ENCODE peak calls at places on chromosomes 2 and 18, in nine cellular contexts. One of them, this sample, is unnamed.

GRCh38 chr2:178819992-178820391 is 12.8 kb upstream of the TTN start:
- DNase-seq in right lobe of liver: no peak
- DNase-seq in CD8-positive, alpha-beta T cell: no peak
- DNase-seq in PC-3: no peak
- DNase-seq in AG09309: no peak
- DNase-seq in colonic mucosa: no peak
- DNase-seq in foreskin fibroblast: no peak
- DNase-seq in neural crest cell: no peak
- DNase-seq in AG09319: no peak
- DNase-seq in this sample: no peak

GRCh38 chr2:161839931-161840330 is 215.7 kb downstream of the SLC4A10 start:
- DNase-seq in right lobe of liver: no peak
- DNase-seq in CD8-positive, alpha-beta T cell: no peak
- DNase-seq in PC-3: no peak
- DNase-seq in AG09309: no peak
- DNase-seq in colonic mucosa: no peak
- DNase-seq in foreskin fibroblast: no peak
- DNase-seq in neural crest cell: no peak
- DNase-seq in AG09319: no peak
- DNase-seq in this sample: no peak

GRCh38 chr2:16085073-16085472 is 144.7 kb downstream of the MYCN start:
- DNase-seq in right lobe of liver: no peak
- DNase-seq in CD8-positive, alpha-beta T cell: no peak
- DNase-seq in PC-3: no peak
- DNase-seq in AG09309: no peak
- DNase-seq in colonic mucosa: no peak
- DNase-seq in foreskin fibroblast: no peak
- DNase-seq in neural crest cell: no peak
- DNase-seq in AG09319: no peak
- DNase-seq in this sample: no peak

GRCh38 chr2:43593241-43593640 is 2.6 kb downstream of the THADA start:
- DNase-seq in right lobe of liver: no peak
- DNase-seq in CD8-positive, alpha-beta T cell: no peak
- DNase-seq in PC-3: no peak
- DNase-seq in AG09309: no peak
- DNase-seq in colonic mucosa: no peak
- DNase-seq in foreskin fibroblast: no peak
- DNase-seq in neural crest cell: no peak
- DNase-seq in AG09319: no peak
- DNase-seq in this sample: no peak

GRCh38 chr2:111202266-111203040 is 81.7 kb downstream of the BCL2L11 start:
- DNase-seq in right lobe of liver: no peak
- DNase-seq in CD8-positive, alpha-beta T cell: no peak
- DNase-seq in PC-3: peak; percentile 77
- DNase-seq in AG09309: no peak
- DNase-seq in colonic mucosa: no peak
- DNase-seq in foreskin fibroblast: peak; percentile 23
- DNase-seq in neural crest cell: no peak
- DNase-seq in AG09319: peak; percentile 28
- DNase-seq in this sample: no peak

GRCh38 chr2:8496617-8497016 is 185.2 kb upstream of the ID2 start:
- DNase-seq in right lobe of liver: no peak
- DNase-seq in CD8-positive, alpha-beta T cell: no peak
- DNase-seq in PC-3: no peak
- DNase-seq in AG09309: no peak
- DNase-seq in colonic mucosa: peak; percentile 59
- DNase-seq in foreskin fibroblast: no peak
- DNase-seq in neural crest cell: no peak
- DNase-seq in AG09319: no peak
- DNase-seq in this sample: no peak

GRCh38 chr18:48920408-48921038 is 30.2 kb downstream of the SMAD7 start:
- DNase-seq in right lobe of liver: peak; percentile 37
- DNase-seq in CD8-positive, alpha-beta T cell: no peak
- DNase-seq in PC-3: no peak
- DNase-seq in AG09309: no peak
- DNase-seq in colonic mucosa: no peak
- DNase-seq in foreskin fibroblast: no peak
- DNase-seq in neural crest cell: no peak
- DNase-seq in AG09319: no peak
- DNase-seq in this sample: no peak

GRCh38 chr2:146412625-146413024 is 1432.2 kb upstream of the ACVR2A start:
- DNase-seq in right lobe of liver: no peak
- DNase-seq in CD8-positive, alpha-beta T cell: no peak
- DNase-seq in PC-3: no peak
- DNase-seq in AG09309: no peak
- DNase-seq in colonic mucosa: no peak
- DNase-seq in foreskin fibroblast: no peak
- DNase-seq in neural crest cell: no peak
- DNase-seq in AG09319: no peak
- DNase-seq in this sample: no peak

GRCh38 chr18:44464401-44465185 is 216.1 kb upstream of the SETBP1 start:
- DNase-seq in right lobe of liver: no peak
- DNase-seq in CD8-positive, alpha-beta T cell: no peak
- DNase-seq in PC-3: no peak
- DNase-seq in AG09309: no peak
- DNase-seq in colonic mucosa: no peak
- DNase-seq in foreskin fibroblast: peak; percentile 52
- DNase-seq in neural crest cell: no peak
- DNase-seq in AG09319: no peak
- DNase-seq in this sample: no peak

GRCh38 chr2:10487144-10488104 is 39.3 kb upstream of the ODC1 start:
- DNase-seq in right lobe of liver: no peak
- DNase-seq in CD8-positive, alpha-beta T cell: no peak
- DNase-seq in PC-3: peak; percentile 87
- DNase-seq in AG09309: no peak
- DNase-seq in colonic mucosa: no peak
- DNase-seq in foreskin fibroblast: no peak
- DNase-seq in neural crest cell: no peak
- DNase-seq in AG09319: no peak
- DNase-seq in this sample: no peak
- TF ChIP-seq CTCF in right lobe of liver: no peak
- TF ChIP-seq CTCF in CD8-positive, alpha-beta T cell: no peak
- TF ChIP-seq CTCF in PC-3: no peak
- TF ChIP-seq CTCF in AG09309: no peak
- TF ChIP-seq CTCF in colonic mucosa: no peak
- TF ChIP-seq CTCF in foreskin fibroblast: no peak
- TF ChIP-seq CTCF in neural crest cell: no peak
- TF ChIP-seq CTCF in AG09319: no peak
- TF ChIP-seq CTCF in this sample: no peak

DNA sequence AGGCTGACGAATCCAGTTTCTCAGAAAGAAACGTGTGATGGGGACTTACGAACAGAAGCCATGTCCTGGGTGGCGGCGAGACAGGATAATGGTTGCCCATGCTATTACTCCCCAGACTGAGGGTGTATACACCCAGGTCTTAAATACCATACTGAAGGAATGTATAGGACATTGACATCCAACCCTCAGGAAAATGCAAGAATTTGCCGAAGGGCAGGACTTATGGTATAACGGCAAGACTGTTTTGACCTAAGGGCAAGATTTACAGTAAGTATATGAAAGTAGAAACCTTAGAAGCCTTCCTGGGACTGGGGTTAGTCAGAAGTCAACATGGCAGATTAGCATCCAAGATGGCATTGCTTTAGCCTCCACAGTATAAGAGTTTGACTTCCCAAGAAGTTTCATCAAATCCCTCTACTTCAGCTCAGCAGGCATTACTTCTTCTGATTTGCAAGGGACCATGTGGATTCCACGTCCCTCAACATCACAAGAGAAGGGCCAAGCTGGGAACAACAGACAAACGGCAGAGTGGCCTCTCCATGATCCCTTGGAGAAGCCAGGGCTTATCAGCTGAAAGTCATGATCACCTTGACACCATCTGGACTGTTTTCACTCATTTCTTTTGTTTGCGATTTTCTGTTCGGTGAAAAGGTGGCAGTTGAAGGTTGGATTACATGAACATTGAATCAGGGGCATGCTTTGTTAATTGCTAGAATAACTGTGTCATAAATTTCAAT is 21.1 kb downstream of the ST3GAL5 start:
- DNase-seq in right lobe of liver: no peak
- DNase-seq in CD8-positive, alpha-beta T cell: no peak
- DNase-seq in PC-3: no peak
- DNase-seq in AG09309: no peak
- DNase-seq in colonic mucosa: no peak
- DNase-seq in foreskin fibroblast: no peak
- DNase-seq in neural crest cell: no peak
- DNase-seq in AG09319: no peak
- DNase-seq in this sample: no peak
- TF ChIP-seq CTCF in right lobe of liver: no peak
- TF ChIP-seq CTCF in CD8-positive, alpha-beta T cell: no peak
- TF ChIP-seq CTCF in PC-3: no peak
- TF ChIP-seq CTCF in AG09309: no peak
- TF ChIP-seq CTCF in colonic mucosa: no peak
- TF ChIP-seq CTCF in foreskin fibroblast: no peak
- TF ChIP-seq CTCF in neural crest cell: no peak
- TF ChIP-seq CTCF in AG09319: no peak
- TF ChIP-seq CTCF in this sample: no peak

GRCh38 chr18:9658111-9658641 is 43.8 kb upstream of the PPP4R1 start:
- DNase-seq in right lobe of liver: no peak
- DNase-seq in CD8-positive, alpha-beta T cell: no peak
- DNase-seq in PC-3: peak; percentile 98
- DNase-seq in AG09309: no peak
- DNase-seq in colonic mucosa: no peak
- DNase-seq in foreskin fibroblast: no peak
- DNase-seq in neural crest cell: no peak
- DNase-seq in AG09319: no peak
- DNase-seq in this sample: no peak
- TF ChIP-seq CTCF in right lobe of liver: no peak
- TF ChIP-seq CTCF in CD8-positive, alpha-beta T cell: no peak
- TF ChIP-seq CTCF in PC-3: no peak
- TF ChIP-seq CTCF in AG09309: no peak
- TF ChIP-seq CTCF in colonic mucosa: no peak
- TF ChIP-seq CTCF in foreskin fibroblast: no peak
- TF ChIP-seq CTCF in neural crest cell: no peak
- TF ChIP-seq CTCF in AG09319: no peak
- TF ChIP-seq CTCF in this sample: no peak

GRCh38 chr2:100277540-100278207 is 44.6 kb downstream of the LONRF2 start:
- DNase-seq in right lobe of liver: no peak
- DNase-seq in CD8-positive, alpha-beta T cell: no peak
- DNase-seq in PC-3: no peak
- DNase-seq in AG09309: no peak
- DNase-seq in colonic mucosa: no peak
- DNase-seq in foreskin fibroblast: no peak
- DNase-seq in neural crest cell: no peak
- DNase-seq in AG09319: no peak
- DNase-seq in this sample: no peak

GRCh38 chr2:100276716-100277115 is 45.6 kb downstream of the LONRF2 start:
- DNase-seq in right lobe of liver: no peak
- DNase-seq in CD8-positive, alpha-beta T cell: no peak
- DNase-seq in PC-3: no peak
- DNase-seq in AG09309: no peak
- DNase-seq in colonic mucosa: no peak
- DNase-seq in foreskin fibroblast: no peak
- DNase-seq in neural crest cell: no peak
- DNase-seq in AG09319: no peak
- DNase-seq in this sample: no peak

GRCh38 chr2:100279586-100280534 is 42.4 kb downstream of the LONRF2 start:
- DNase-seq in right lobe of liver: no peak
- DNase-seq in CD8-positive, alpha-beta T cell: no peak
- DNase-seq in PC-3: no peak
- DNase-seq in AG09309: no peak
- DNase-seq in colonic mucosa: no peak
- DNase-seq in foreskin fibroblast: no peak
- DNase-seq in neural crest cell: no peak
- DNase-seq in AG09319: no peak
- DNase-seq in this sample: no peak

GRCh38 chr2:100278501-100278900 is 43.8 kb downstream of the LONRF2 start:
- DNase-seq in right lobe of liver: no peak
- DNase-seq in CD8-positive, alpha-beta T cell: no peak
- DNase-seq in PC-3: no peak
- DNase-seq in AG09309: no peak
- DNase-seq in colonic mucosa: no peak
- DNase-seq in foreskin fibroblast: no peak
- DNase-seq in neural crest cell: no peak
- DNase-seq in AG09319: no peak
- DNase-seq in this sample: no peak

DNA sequence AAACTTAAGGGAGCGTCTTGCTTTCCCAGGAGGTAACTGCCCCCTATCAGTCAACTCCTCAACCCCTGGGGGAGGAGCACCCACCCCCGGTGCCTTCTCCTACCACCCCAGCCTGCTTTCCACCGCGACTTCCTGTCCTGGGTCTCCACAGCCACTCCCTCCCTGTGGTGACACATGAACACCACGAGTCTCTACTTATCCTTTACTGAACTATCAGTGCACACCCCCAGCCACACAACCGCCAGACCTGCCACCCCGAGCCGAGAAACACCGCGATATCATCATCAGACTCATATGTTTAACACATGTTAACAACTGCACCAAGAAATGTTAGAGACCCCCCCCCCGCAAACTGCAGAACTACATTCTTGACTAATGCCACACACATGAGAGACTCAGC is 43.3 kb downstream of the LONRF2 start:
- DNase-seq in right lobe of liver: no peak
- DNase-seq in CD8-positive, alpha-beta T cell: no peak
- DNase-seq in PC-3: no peak
- DNase-seq in AG09309: no peak
- DNase-seq in colonic mucosa: no peak
- DNase-seq in foreskin fibroblast: no peak
- DNase-seq in neural crest cell: no peak
- DNase-seq in AG09319: no peak
- DNase-seq in this sample: no peak
- TF ChIP-seq CTCF in right lobe of liver: no peak
- TF ChIP-seq CTCF in CD8-positive, alpha-beta T cell: no peak
- TF ChIP-seq CTCF in PC-3: no peak
- TF ChIP-seq CTCF in AG09309: no peak
- TF ChIP-seq CTCF in colonic mucosa: no peak
- TF ChIP-seq CTCF in foreskin fibroblast: no peak
- TF ChIP-seq CTCF in neural crest cell: no peak
- TF ChIP-seq CTCF in AG09319: no peak
- TF ChIP-seq CTCF in this sample: no peak

DNA sequence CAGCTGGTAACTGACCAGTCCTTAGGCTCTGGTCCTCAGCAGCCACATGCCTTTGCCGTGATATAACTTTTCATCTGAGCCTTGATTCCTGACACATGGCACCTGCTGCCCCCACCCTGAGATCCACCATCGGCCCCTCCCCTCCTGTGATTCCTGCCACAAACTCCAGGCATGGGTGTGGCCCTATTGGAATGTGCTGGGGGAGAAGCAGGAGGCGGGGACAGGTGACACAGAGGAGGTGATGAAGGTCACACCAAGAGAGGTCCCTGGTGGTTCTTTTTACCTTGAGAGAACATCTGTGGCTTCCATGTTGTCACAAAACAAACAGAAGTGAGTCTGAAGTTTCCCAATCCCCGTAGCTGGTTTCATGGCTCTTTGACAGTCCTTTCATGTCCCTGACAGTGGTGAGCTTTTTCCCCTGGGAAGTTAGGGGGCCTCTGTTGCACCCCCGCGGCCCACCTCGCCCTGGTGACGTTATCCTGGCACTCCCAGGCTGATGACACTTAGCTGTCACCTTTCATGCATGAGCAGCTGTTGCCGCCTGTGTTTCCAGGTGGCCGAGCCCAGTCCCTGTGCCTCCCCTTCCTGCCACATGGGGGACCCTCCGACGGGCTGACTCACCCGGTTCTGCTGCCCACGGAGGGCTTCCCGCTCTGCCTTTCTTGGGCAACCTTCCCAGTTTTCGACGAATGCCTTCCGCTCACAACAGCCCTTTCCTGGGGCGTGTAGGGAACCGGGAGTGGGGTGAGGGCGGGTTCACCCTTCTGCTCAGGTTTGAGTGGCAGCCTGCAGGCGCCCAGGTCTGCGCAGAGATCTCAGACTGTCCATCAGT is 66.3 kb upstream of the GLI2 start:
- DNase-seq in right lobe of liver: peak; percentile 39
- DNase-seq in CD8-positive, alpha-beta T cell: no peak
- DNase-seq in PC-3: peak; percentile 79
- DNase-seq in AG09309: no peak
- DNase-seq in colonic mucosa: no peak
- DNase-seq in foreskin fibroblast: peak; percentile 31
- DNase-seq in neural crest cell: peak; percentile 42
- DNase-seq in AG09319: no peak
- DNase-seq in this sample: peak; percentile 81
- TF ChIP-seq CTCF in right lobe of liver: peak; percentile 16
- TF ChIP-seq CTCF in CD8-positive, alpha-beta T cell: no peak
- TF ChIP-seq CTCF in PC-3: peak; percentile 53
- TF ChIP-seq CTCF in AG09309: peak; percentile 33
- TF ChIP-seq CTCF in colonic mucosa: no peak
- TF ChIP-seq CTCF in foreskin fibroblast: peak; percentile 17
- TF ChIP-seq CTCF in neural crest cell: peak; percentile 58
- TF ChIP-seq CTCF in AG09319: peak; percentile 20
- TF ChIP-seq CTCF in this sample: peak; percentile 68